ENCODE peak calls at places on chromosomes 5 and 9, in nine cellular contexts. W is left cardiac atrium; L is HT-29; Q is iris pigment epithelial cell; D is stimulated activated CD4-positive, alpha-beta T cell treated with anti-CD3 and anti-CD28 coated beads, Interleukin-1b, Interleukin-23, amount 100 ng/mL, for 24 hours; M is PC-9; Y is EL; V is astrocyte of the hippocampus; C is HFFc6. G is an unnamed sample.

GRCh38 chr5:17305964-17306725 is 88.7 kb downstream of the BASP1 start:
- DNase-seq in Q (peak), L (peak), M (peak), V (peak), D (no peak), C (peak), Y (peak), W (peak), G (peak)

GRCh38 chr9:93205045-93205768 is 21.3 kb downstream of the WNK2 start:
- DNase-seq in V (peak), W (peak), Y (no peak), Q (no peak), L (no peak), M (no peak), C (peak), D (no peak), G (peak)

GRCh38 chr5:137287564-137287963 is 211.6 kb downstream of the SPOCK1 start:
- DNase-seq in Y (no peak), C (no peak), L (no peak), D (no peak), Q (no peak), M (no peak), W (no peak), V (no peak), G (no peak)

GRCh38 chr9:94085062-94085639 is 887 bp downstream of the PTPDC1 start:
- DNase-seq in C (no peak), D (no peak), W (no peak), Q (peak), V (peak), M (no peak), Y (peak), L (no peak), G (peak)

GRCh38 chr9:16075695-16076094 is 522.9 kb downstream of the CCDC171 start:
- DNase-seq in Q (peak), V (no peak), M (no peak), C (no peak), W (no peak), D (no peak), L (no peak), Y (peak), G (no peak)

GRCh38 chr5:1016476-1016875 is 7.9 kb downstream of the NKD2 start:
- DNase-seq in M (no peak), D (no peak), Q (no peak), W (no peak), Y (no peak), C (no peak), V (no peak), L (no peak), G (no peak)

GRCh38 chr5:75566710-75567309 is 44.4 kb upstream of the ANKDD1B start:
- DNase-seq in Q (peak), V (peak), W (no peak), L (peak), C (peak), Y (peak), M (peak), D (peak), G (peak)

GRCh38 chr9:75858497-75859092 is 31.9 kb upstream of the PCSK5 start:
- DNase-seq in M (no peak), W (no peak), C (no peak), L (no peak), V (no peak), Y (no peak), Q (no peak), D (no peak), G (no peak)

GRCh38 chr9:124297553-124297905 is 39.8 kb downstream of the NEK6 start:
- DNase-seq in Q (peak), M (peak), L (peak), Y (peak), V (peak), W (peak), C (peak), D (no peak), G (peak)

GRCh38 chr5:20262896-20263295 is 274.9 kb upstream of the CDH18 start:
- DNase-seq in D (no peak), M (no peak), Q (no peak), W (no peak), Y (no peak), L (no peak), C (no peak), V (no peak), G (no peak)

GRCh38 chr5:125326114-125326513 is 579.7 kb upstream of the ZNF608 start:
- DNase-seq in M (no peak), C (peak), D (no peak), L (peak), V (peak), Q (peak), Y (peak), W (peak), G (peak)

GRCh38 chr9:135750786-135751185 is 48.8 kb downstream of the KCNT1 start:
- DNase-seq in M (no peak), C (no peak), D (no peak), Y (no peak), V (no peak), W (no peak), L (no peak), Q (no peak), G (no peak)

GRCh38 chr5:57804007-57804444 is 321.4 kb upstream of the ACTBL2 start:
- DNase-seq in Q (peak), D (no peak), W (no peak), Y (peak), C (peak), L (peak), M (peak), V (peak), G (no peak)

G was measured in brain microvascular endothelial cell.